ENCODE peak calls at places on chromosomes 16 and 17, in ten cellular contexts. G is choroid plexus epithelial cell; Z is cardiac fibroblast; C is GM12865; S is fibroblast of pulmonary artery; F is NAMALWA; R is stimulated activated CD4-positive, alpha-beta T cell treated with anti-CD3 and anti-CD28 coated beads, Interleukin-15, amount 100 ng/mL, for 48 hours; P is frontal cortex; T is left ventricle myocardium inferior; E is C1 segment of cervical spinal cord. Q is an unnamed sample.

GRCh38 chr17:51454456-51454978 is 194.2 kb downstream of the UTP18 start:
- DNase-seq in G (no peak), Z (no peak), C (no peak), S (no peak), F (no peak), R (no peak), P (no peak), T (no peak), E (no peak), Q (no peak)

GRCh38 chr16:65064131-65064530 is 57.7 kb downstream of the CDH11 start:
- DNase-seq in G (no peak), Z (no peak), C (no peak), S (no peak), F (no peak), R (no peak), P (no peak), T (no peak), E (no peak), Q (no peak)

GRCh38 chr16:1706386-1707192 is 594 bp downstream of the MAPK8IP3 start:
- DNase-seq in G (peak; percentile 57), Z (peak; percentile 34), C (peak; percentile 60), S (peak; percentile 41), F (peak; percentile 56), R (peak; percentile 11), P (peak; percentile 52), T (no peak), E (no peak), Q (no peak)

GRCh38 chr16:15985144-15985543 is 35.7 kb downstream of the ABCC1 start:
- DNase-seq in G (no peak), Z (no peak), C (no peak), S (no peak), F (no peak), R (no peak), P (no peak), T (no peak), E (no peak), Q (no peak)

GRCh38 chr16:75304521-75305363 is 53.3 kb upstream of the BCAR1 start:
- DNase-seq in G (peak; percentile 94), Z (peak; percentile 93), C (no peak), S (peak; percentile 89), F (no peak), R (peak; percentile 21), P (no peak), T (peak; percentile 41), E (peak; percentile 35), Q (no peak)

GRCh38 chr16:16163109-16163508 is 60.2 kb downstream of the ABCC6 start:
- DNase-seq in G (no peak), Z (no peak), C (no peak), S (no peak), F (no peak), R (no peak), P (no peak), T (no peak), E (no peak), Q (no peak)

GRCh38 chr16:57720142-57720575 is 15.4 kb upstream of the KATNB1 start:
- DNase-seq in G (peak; percentile 77), Z (peak; percentile 75), C (peak; percentile 70), S (peak; percentile 75), F (peak; percentile 54), R (no peak), P (peak; percentile 57), T (no peak), E (peak; percentile 48), Q (peak; percentile 73)

GRCh38 chr17:31629696-31630470 is 229.2 kb downstream of the COPRS start:
- DNase-seq in G (no peak), Z (peak; percentile 52), C (no peak), S (peak; percentile 22), F (no peak), R (no peak), P (no peak), T (no peak), E (no peak), Q (no peak)

GRCh38 chr16:59180083-59180476 is 446.0 kb upstream of the GOT2 start:
- DNase-seq in G (no peak), Z (no peak), C (no peak), S (no peak), F (no peak), R (no peak), P (no peak), T (no peak), E (no peak), Q (no peak)

GRCh38 chr17:48603959-48604769 is 622 bp downstream of the HOXB6 start:
- DNase-seq in G (no peak), Z (no peak), C (no peak), S (no peak), F (no peak), R (no peak), P (no peak), T (no peak), E (no peak), Q (peak; percentile 51)

GRCh38 chr17:46152423-46152822 is 40.8 kb downstream of the KANSL1 start:
- DNase-seq in G (no peak), Z (no peak), C (peak; percentile 88), S (no peak), F (no peak), R (no peak), P (no peak), T (no peak), E (no peak), Q (no peak)

GRCh38 chr16:6643083-6643686 is 689.5 kb upstream of the RBFOX1 start:
- DNase-seq in G (peak; percentile 73), Z (peak; percentile 63), C (peak; percentile 50), S (peak; percentile 69), F (peak; percentile 71), R (no peak), P (no peak), T (no peak), E (peak; percentile 24), Q (no peak)

GRCh38 chr16:15665107-15665506 is 15.1 kb downstream of the NDE1 start:
- DNase-seq in G (no peak), Z (no peak), C (no peak), S (no peak), F (no peak), R (no peak), P (no peak), T (no peak), E (no peak), Q (no peak)

GRCh38 chr16:19831678-19832077 is 53.0 kb downstream of the GPRC5B start:
- DNase-seq in G (peak; percentile 91), Z (peak; percentile 54), C (no peak), S (peak; percentile 64), F (no peak), R (no peak), P (no peak), T (no peak), E (no peak), Q (no peak)

GRCh38 chr16:12289175-12290063 is 312.9 kb downstream of the SNX29 start:
- DNase-seq in G (no peak), Z (no peak), C (no peak), S (no peak), F (peak; percentile 19), R (no peak), P (no peak), T (no peak), E (no peak), Q (peak; percentile 45)

GRCh38 chr16:49015189-49015540 is 266.5 kb downstream of the CBLN1 start:
- DNase-seq in G (no peak), Z (no peak), C (no peak), S (no peak), F (no peak), R (no peak), P (no peak), T (no peak), E (no peak), Q (no peak)

GRCh38 chr16:6032438-6032837 is 934.8 kb upstream of the EEF2KMT start:
- DNase-seq in G (peak; percentile 1), Z (no peak), C (no peak), S (no peak), F (no peak), R (no peak), P (no peak), T (no peak), E (no peak), Q (no peak)

GRCh38 chr16:85838876-85839585 is 39.5 kb downstream of the COX4I1 start:
- DNase-seq in G (no peak), Z (no peak), C (no peak), S (no peak), F (no peak), R (no peak), P (no peak), T (no peak), E (no peak), Q (no peak)

GRCh38 chr16:56558024-56558747 is 6.7 kb upstream of the MT4 start:
- DNase-seq in G (peak; percentile 11), Z (peak; percentile 27), C (no peak), S (peak; percentile 29), F (no peak), R (no peak), P (peak; percentile 32), T (no peak), E (peak; percentile 77), Q (no peak)

GRCh38 chr17:72004011-72004427 is 116.8 kb upstream of the SOX9 start:
- DNase-seq in G (no peak), Z (peak; percentile 31), C (no peak), S (peak; percentile 1), F (no peak), R (no peak), P (no peak), T (no peak), E (no peak), Q (no peak)

GRCh38 chr17:10022416-10022815 is 117.3 kb upstream of the RCVRN start:
- DNase-seq in G (no peak), Z (no peak), C (no peak), S (no peak), F (no peak), R (no peak), P (no peak), T (no peak), E (no peak), Q (no peak)

GRCh38 chr16:89149386-89149785 is 22.2 kb upstream of the CDH15 start:
- DNase-seq in G (no peak), Z (no peak), C (no peak), S (no peak), F (no peak), R (no peak), P (no peak), T (no peak), E (no peak), Q (no peak)

GRCh38 chr17:49230636-49231562 is at the start of gene PHOSPHO1:
- DNase-seq in G (peak; percentile 85), Z (peak; percentile 83), C (peak; percentile 89), S (peak; percentile 81), F (peak; percentile 89), R (peak; percentile 71), P (peak; percentile 94), T (peak; percentile 87), E (peak; percentile 73), Q (peak; percentile 90)

GRCh38 chr16:72786606-72787005 is 261.3 kb downstream of the ZFHX3 start:
- DNase-seq in G (no peak), Z (no peak), C (no peak), S (no peak), F (no peak), R (no peak), P (no peak), T (no peak), E (no peak), Q (no peak)

GRCh38 chr17:3004150-3004801 is 59.1 kb downstream of the OR1D5 start:
- DNase-seq in G (peak; percentile 95), Z (peak; percentile 99), C (peak; percentile 75), S (peak; percentile 99), F (peak; percentile 88), R (peak; percentile 16), P (peak; percentile 98), T (peak; percentile 99), E (peak; percentile 100), Q (peak; percentile 99)

GRCh38 chr17:43356999-43357398 is 41.8 kb upstream of the ARL4D start:
- DNase-seq in G (peak; percentile 91), Z (peak; percentile 87), C (no peak), S (peak; percentile 91), F (no peak), R (no peak), P (no peak), T (no peak), E (no peak), Q (no peak)

GRCh38 chr16:17228048-17228707 is 242.6 kb downstream of the XYLT1 start:
- DNase-seq in G (no peak), Z (no peak), C (peak; percentile 14), S (no peak), F (peak; percentile 35), R (no peak), P (no peak), T (no peak), E (no peak), Q (no peak)

GRCh38 chr16:49763826-49764225 is 92.1 kb downstream of the ZNF423 start:
- DNase-seq in G (no peak), Z (peak; percentile 49), C (no peak), S (peak; percentile 66), F (no peak), R (no peak), P (no peak), T (no peak), E (no peak), Q (no peak)